ENCODE peak calls at places on chromosomes 5 and 9, in four cellular contexts. One of them, this sample, is unnamed.

GRCh38 chr5:167850901-167851300 is 440.5 kb upstream of the WWC1 start:
- DNase-seq in Calu3: no peak
- DNase-seq in spleen: no peak
- DNase-seq in MCF 10A: no peak
- DNase-seq in this sample: no peak

GRCh38 chr9:105690742-105691141 is 3.6 kb upstream of the TMEM38B start:
- DNase-seq in Calu3: no peak
- DNase-seq in spleen: no peak
- DNase-seq in MCF 10A: peak; percentile 25
- DNase-seq in this sample: no peak

GRCh38 chr5:139065296-139065695 is 132.9 kb downstream of the SIL1 start:
- DNase-seq in Calu3: peak; percentile 5
- DNase-seq in spleen: no peak
- DNase-seq in MCF 10A: no peak
- DNase-seq in this sample: peak; percentile 31

GRCh38 chr5:38497946-38498345 is 58.5 kb downstream of the LIFR start:
- DNase-seq in Calu3: no peak
- DNase-seq in spleen: no peak
- DNase-seq in MCF 10A: peak; percentile 14
- DNase-seq in this sample: no peak

GRCh38 chr9:135476981-135477380 is 2.6 kb upstream of the PPP1R26 start:
- DNase-seq in Calu3: no peak
- DNase-seq in spleen: no peak
- DNase-seq in MCF 10A: peak; percentile 63
- DNase-seq in this sample: no peak

GRCh38 chr5:66551920-66552319 is 44.3 kb upstream of the MAST4 start:
- DNase-seq in Calu3: no peak
- DNase-seq in spleen: no peak
- DNase-seq in MCF 10A: peak; percentile 33
- DNase-seq in this sample: no peak

GRCh38 chr9:29449294-29449693 is 1876.0 kb upstream of the C9orf72 start:
- DNase-seq in Calu3: no peak
- DNase-seq in spleen: no peak
- DNase-seq in MCF 10A: no peak
- DNase-seq in this sample: no peak

GRCh38 chr5:15452780-15453179 is 47.2 kb upstream of the FBXL7 start:
- DNase-seq in Calu3: no peak
- DNase-seq in spleen: no peak
- DNase-seq in MCF 10A: no peak
- DNase-seq in this sample: no peak

GRCh38 chr9:115615821-115616665 is 498.1 kb upstream of the TNC start:
- DNase-seq in Calu3: peak; percentile 1
- DNase-seq in spleen: no peak
- DNase-seq in MCF 10A: peak; percentile 79
- DNase-seq in this sample: no peak

GRCh38 chr9:114060070-114060469 is 18.0 kb downstream of the AMBP start:
- DNase-seq in Calu3: no peak
- DNase-seq in spleen: peak; percentile 57
- DNase-seq in MCF 10A: no peak
- DNase-seq in this sample: peak; percentile 36

GRCh38 chr5:161376034-161376433 is 170.5 kb downstream of the GABRB2 start:
- DNase-seq in Calu3: no peak
- DNase-seq in spleen: no peak
- DNase-seq in MCF 10A: no peak
- DNase-seq in this sample: no peak

GRCh38 chr5:102975457-102976182 is 144.3 kb downstream of the GIN1 start:
- DNase-seq in Calu3: no peak
- DNase-seq in spleen: no peak
- DNase-seq in MCF 10A: peak; percentile 20
- DNase-seq in this sample: no peak

GRCh38 chr5:91219803-91220371 is 163.2 kb downstream of the ARRDC3 start:
- DNase-seq in Calu3: peak; percentile 56
- DNase-seq in spleen: no peak
- DNase-seq in MCF 10A: peak; percentile 22
- DNase-seq in this sample: no peak

GRCh38 chr5:111755942-111756353 is 1.0 kb downstream of the NREP start:
- DNase-seq in Calu3: no peak
- DNase-seq in spleen: no peak
- DNase-seq in MCF 10A: no peak
- DNase-seq in this sample: no peak

GRCh38 chr5:169548315-169548714 is 35.3 kb upstream of the SPDL1 start:
- DNase-seq in Calu3: no peak
- DNase-seq in spleen: no peak
- DNase-seq in MCF 10A: peak; percentile 55
- DNase-seq in this sample: no peak

GRCh38 chr5:78908173-78908901 is 76.8 kb downstream of the ARSB start:
- DNase-seq in Calu3: no peak
- DNase-seq in spleen: no peak
- DNase-seq in MCF 10A: no peak
- DNase-seq in this sample: no peak

GRCh38 chr5:151651997-151652645 is 34.6 kb downstream of the SPARC start:
- DNase-seq in Calu3: peak; percentile 87
- DNase-seq in spleen: peak; percentile 85
- DNase-seq in MCF 10A: peak; percentile 94
- DNase-seq in this sample: peak; percentile 83

GRCh38 chr9:20621553-20622329 is 558 bp downstream of the MLLT3 start:
- DNase-seq in Calu3: peak; percentile 44
- DNase-seq in spleen: peak; percentile 91
- DNase-seq in MCF 10A: peak; percentile 42
- DNase-seq in this sample: peak; percentile 77

GRCh38 chr5:17213938-17214337 is 3.5 kb upstream of the BASP1 start:
- DNase-seq in Calu3: no peak
- DNase-seq in spleen: no peak
- DNase-seq in MCF 10A: no peak
- DNase-seq in this sample: no peak

GRCh38 chr9:126438757-126439401 is 112.2 kb downstream of the MVB12B start:
- DNase-seq in Calu3: no peak
- DNase-seq in spleen: no peak
- DNase-seq in MCF 10A: no peak
- DNase-seq in this sample: peak; percentile 54

GRCh38 chr5:172840077-172840777 is 6.2 kb downstream of the ERGIC1 start:
- DNase-seq in Calu3: no peak
- DNase-seq in spleen: peak; percentile 72
- DNase-seq in MCF 10A: no peak
- DNase-seq in this sample: no peak

GRCh38 chr5:155402927-155403645 is 389.5 kb downstream of the KIF4B start:
- DNase-seq in Calu3: no peak
- DNase-seq in spleen: no peak
- DNase-seq in MCF 10A: peak; percentile 80
- DNase-seq in this sample: no peak

GRCh38 chr9:37953204-37953774 is 49.4 kb upstream of the SLC25A51 start:
- DNase-seq in Calu3: no peak
- DNase-seq in spleen: peak; percentile 32
- DNase-seq in MCF 10A: no peak
- DNase-seq in this sample: no peak

GRCh38 chr5:35195472-35195852 is 34.8 kb downstream of the PRLR start:
- DNase-seq in Calu3: no peak
- DNase-seq in spleen: no peak
- DNase-seq in MCF 10A: no peak
- DNase-seq in this sample: no peak

GRCh38 chr9:70413427-70413797 is 1.0 kb downstream of the KLF9 start:
- DNase-seq in Calu3: no peak
- DNase-seq in spleen: no peak
- DNase-seq in MCF 10A: no peak
- DNase-seq in this sample: peak; percentile 79

GRCh38 chr9:123637940-123638634 is 282.1 kb downstream of the CRB2 start:
- DNase-seq in Calu3: no peak
- DNase-seq in spleen: no peak
- DNase-seq in MCF 10A: no peak
- DNase-seq in this sample: no peak

GRCh38 chr9:95030344-95030743 is 287.2 kb downstream of the FANCC start:
- DNase-seq in Calu3: no peak
- DNase-seq in spleen: no peak
- DNase-seq in MCF 10A: no peak
- DNase-seq in this sample: no peak

GRCh38 chr9:97766092-97766491 is 69.0 kb upstream of the XPA start:
- DNase-seq in Calu3: no peak
- DNase-seq in spleen: no peak
- DNase-seq in MCF 10A: peak; percentile 70
- DNase-seq in this sample: no peak

GRCh38 chr9:134226221-134226930 is 62.0 kb upstream of the RNU6ATAC start:
- DNase-seq in Calu3: no peak
- DNase-seq in spleen: no peak
- DNase-seq in MCF 10A: peak; percentile 73
- DNase-seq in this sample: no peak

GRCh38 chr5:111256128-111256527 is 31.9 kb downstream of the CAMK4 start:
- DNase-seq in Calu3: no peak
- DNase-seq in spleen: no peak
- DNase-seq in MCF 10A: no peak
- DNase-seq in this sample: no peak

GRCh38 chr5:171975262-171975876 is 31.1 kb downstream of the FBXW11 start:
- DNase-seq in Calu3: no peak
- DNase-seq in spleen: no peak
- DNase-seq in MCF 10A: peak; percentile 49
- DNase-seq in this sample: no peak

GRCh38 chr5:109939109-109939682 is 249.5 kb downstream of the MAN2A1 start:
- DNase-seq in Calu3: no peak
- DNase-seq in spleen: no peak
- DNase-seq in MCF 10A: peak; percentile 95
- DNase-seq in this sample: no peak

GRCh38 chr5:90641528-90641927 is 82.9 kb downstream of the ADGRV1 start:
- DNase-seq in Calu3: no peak
- DNase-seq in spleen: no peak
- DNase-seq in MCF 10A: no peak
- DNase-seq in this sample: no peak

GRCh38 chr5:112957970-112958773 is 18.4 kb upstream of the DCP2 start:
- DNase-seq in Calu3: peak; percentile 61
- DNase-seq in spleen: no peak
- DNase-seq in MCF 10A: peak; percentile 98
- DNase-seq in this sample: no peak

DNA sequence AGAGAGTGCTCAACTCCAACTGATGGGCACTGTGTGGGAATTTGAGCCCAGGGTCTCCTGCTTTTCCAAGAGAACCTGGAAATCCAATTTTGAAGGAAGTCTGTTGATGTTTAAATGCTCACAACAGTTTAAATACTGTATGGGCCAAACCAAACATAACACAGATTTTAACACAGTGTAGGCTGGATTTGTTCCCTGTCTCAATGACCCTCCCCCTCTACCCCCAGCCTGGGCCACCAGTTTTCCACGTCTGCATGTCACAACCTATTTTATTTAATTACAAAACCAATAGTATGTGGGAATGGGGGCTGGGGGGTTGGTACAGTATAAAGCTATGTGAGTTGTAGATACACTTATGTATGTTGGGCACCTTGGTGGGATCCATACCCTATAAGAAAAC is 11.7 kb downstream of the PALM2AKAP2 start:
- DNase-seq in Calu3: no peak
- DNase-seq in spleen: no peak
- DNase-seq in MCF 10A: no peak
- DNase-seq in this sample: no peak
- TF ChIP-seq CTCF in Calu3: no peak
- TF ChIP-seq CTCF in spleen: no peak
- TF ChIP-seq CTCF in MCF 10A: no peak
- TF ChIP-seq CTCF in this sample: no peak

GRCh38 chr5:96440185-96440538 is 7.1 kb upstream of the PCSK1 start:
- DNase-seq in Calu3: no peak
- DNase-seq in spleen: no peak
- DNase-seq in MCF 10A: no peak
- DNase-seq in this sample: no peak

GRCh38 chr5:96434201-96434645 is 1.2 kb upstream of the PCSK1 start:
- DNase-seq in Calu3: peak; percentile 60
- DNase-seq in spleen: no peak
- DNase-seq in MCF 10A: peak; percentile 78
- DNase-seq in this sample: peak; percentile 76

DNA sequence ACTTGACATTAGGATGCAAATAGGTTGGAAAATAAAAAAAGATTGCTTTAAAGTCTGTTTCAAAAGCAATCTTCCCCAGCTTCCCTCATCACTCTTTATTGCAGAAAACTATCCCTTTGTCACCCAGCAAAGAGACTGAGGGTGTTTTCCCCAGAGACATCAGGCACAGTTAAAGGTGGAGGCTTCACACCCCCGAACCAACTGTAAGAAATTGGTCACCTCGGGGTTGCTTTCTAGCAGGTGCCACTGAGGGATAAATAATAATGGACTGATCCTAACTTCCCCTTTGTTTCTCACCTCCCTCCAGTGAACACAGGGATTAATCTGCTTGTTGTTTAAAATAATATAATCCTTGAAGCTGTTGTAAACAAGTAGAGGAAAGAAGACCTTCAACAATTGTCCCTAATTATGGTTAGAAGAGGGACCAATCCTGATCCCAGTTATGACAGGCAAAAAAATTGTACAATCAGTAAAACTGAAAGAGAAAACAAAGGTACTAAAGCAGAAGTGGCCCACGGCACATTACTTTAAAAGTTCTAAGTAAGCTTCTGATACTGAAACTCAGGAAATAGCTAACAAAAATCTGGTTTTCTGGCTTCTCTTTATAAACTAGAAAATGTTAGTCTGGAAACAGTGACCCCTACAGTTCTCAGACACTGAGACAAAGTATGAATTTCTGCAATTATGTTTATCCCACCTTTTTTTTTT is 6.6 kb upstream of the PCSK1 start:
- DNase-seq in Calu3: no peak
- DNase-seq in spleen: no peak
- DNase-seq in MCF 10A: no peak
- DNase-seq in this sample: no peak
- TF ChIP-seq CTCF in Calu3: no peak
- TF ChIP-seq CTCF in spleen: no peak
- TF ChIP-seq CTCF in MCF 10A: no peak
- TF ChIP-seq CTCF in this sample: no peak

GRCh38 chr9:5608298-5609254 is 20.3 kb upstream of the RIC1 start:
- DNase-seq in Calu3: peak; percentile 15
- DNase-seq in spleen: no peak
- DNase-seq in MCF 10A: peak; percentile 35
- DNase-seq in this sample: no peak
- TF ChIP-seq CTCF in Calu3: no peak
- TF ChIP-seq CTCF in spleen: no peak
- TF ChIP-seq CTCF in MCF 10A: no peak
- TF ChIP-seq CTCF in this sample: no peak

GRCh38 chr5:77304388-77304787 is 93.9 kb downstream of the PDE8B start:
- DNase-seq in Calu3: no peak
- DNase-seq in spleen: no peak
- DNase-seq in MCF 10A: no peak
- DNase-seq in this sample: no peak

GRCh38 chr5:77300457-77300856 is 90.0 kb downstream of the PDE8B start:
- DNase-seq in Calu3: no peak
- DNase-seq in spleen: no peak
- DNase-seq in MCF 10A: no peak
- DNase-seq in this sample: no peak

GRCh38 chr5:77302653-77303052 is 92.2 kb downstream of the PDE8B start:
- DNase-seq in Calu3: no peak
- DNase-seq in spleen: no peak
- DNase-seq in MCF 10A: no peak
- DNase-seq in this sample: no peak

GRCh38 chr5:77301447-77301878 is 91.0 kb downstream of the PDE8B start:
- DNase-seq in Calu3: no peak
- DNase-seq in spleen: no peak
- DNase-seq in MCF 10A: no peak
- DNase-seq in this sample: no peak

DNA sequence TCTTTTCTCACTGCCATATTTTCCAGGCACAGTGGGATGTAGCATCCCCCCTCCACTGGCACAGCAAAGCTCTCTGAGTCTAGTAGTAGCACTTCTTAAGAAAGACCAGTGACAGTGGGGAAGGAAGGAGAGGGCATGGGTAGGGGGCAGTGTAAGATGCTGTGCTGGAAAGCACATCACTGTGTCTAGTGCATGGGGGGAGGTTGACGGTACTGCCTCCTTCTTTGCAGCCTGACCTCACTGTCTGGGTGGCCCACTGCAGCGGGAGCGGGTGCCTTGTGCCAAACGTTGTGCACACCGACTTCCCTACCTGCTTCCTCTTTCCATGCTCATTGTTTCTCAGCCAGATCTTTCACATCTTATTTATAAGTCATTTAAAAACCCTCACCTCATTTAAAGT is 91.8 kb downstream of the PDE8B start:
- DNase-seq in Calu3: no peak
- DNase-seq in spleen: no peak
- DNase-seq in MCF 10A: no peak
- DNase-seq in this sample: no peak
- TF ChIP-seq CTCF in Calu3: no peak
- TF ChIP-seq CTCF in spleen: no peak
- TF ChIP-seq CTCF in MCF 10A: no peak
- TF ChIP-seq CTCF in this sample: no peak